ENCODE peak calls at places on chromosomes 3 and 15, in ten cellular contexts. M, V, H, B, Y, D, T, F, L and Q are unnamed samples.

GRCh38 chr15:80501453-80501852 is 97.3 kb downstream of the ARNT2 start:
- DNase-seq in M (no peak), V (no peak), H (no peak), B (no peak), Y (no peak), D (no peak), T (no peak), F (no peak), L (no peak), Q (no peak)

GRCh38 chr3:14031271-14031670 is 93.4 kb downstream of the CHCHD4 start:
- DNase-seq in M (no peak), V (peak; percentile 1), H (no peak), B (no peak), Y (no peak), D (no peak), T (peak; percentile 6), F (no peak), L (no peak), Q (no peak)

GRCh38 chr3:46717447-46718231 is at the start of gene PRSS50:
- DNase-seq in M (no peak), V (no peak), H (no peak), B (no peak), Y (no peak), D (peak; percentile 64), T (no peak), F (peak; percentile 57), L (no peak), Q (peak; percentile 97)

GRCh38 chr3:150410311-150411105 is 2.4 kb downstream of the TSC22D2 start:
- DNase-seq in M (peak; percentile 45), V (peak; percentile 32), H (no peak), B (peak; percentile 36), Y (no peak), D (peak; percentile 74), T (no peak), F (peak; percentile 71), L (no peak), Q (peak; percentile 51)

GRCh38 chr15:38474155-38474757 is 20.3 kb downstream of the FAM98B start:
- DNase-seq in M (peak; percentile 81), V (peak; percentile 82), H (peak; percentile 29), B (no peak), Y (peak; percentile 9), D (no peak), T (peak; percentile 59), F (no peak), L (peak; percentile 38), Q (peak; percentile 44)

GRCh38 chr3:64954995-64955636 is 267.3 kb upstream of the ADAMTS9 start:
- DNase-seq in M (peak; percentile 18), V (no peak), H (no peak), B (no peak), Y (peak; percentile 19), D (no peak), T (no peak), F (no peak), L (no peak), Q (no peak)

GRCh38 chr15:43975326-43975725 is 148.5 kb downstream of the WDR76 start:
- DNase-seq in M (no peak), V (no peak), H (no peak), B (no peak), Y (no peak), D (no peak), T (no peak), F (no peak), L (no peak), Q (no peak)

GRCh38 chr3:153963012-153963411 is 158.2 kb upstream of the ARHGEF26 start:
- DNase-seq in M (no peak), V (no peak), H (no peak), B (no peak), Y (no peak), D (no peak), T (no peak), F (no peak), L (no peak), Q (no peak)

GRCh38 chr15:72339777-72340177 is 19.8 kb upstream of the CELF6 start:
- DNase-seq in M (peak; percentile 92), V (peak; percentile 91), H (no peak), B (no peak), Y (no peak), D (no peak), T (peak; percentile 95), F (no peak), L (no peak), Q (no peak)

GRCh38 chr3:197368821-197369220 is 70.4 kb upstream of the DLG1 start:
- DNase-seq in M (no peak), V (no peak), H (no peak), B (no peak), Y (no peak), D (no peak), T (no peak), F (no peak), L (no peak), Q (peak; percentile 4)

GRCh38 chr3:14403636-14404395 is 1.4 kb downstream of the SLC6A6 start:
- DNase-seq in M (peak; percentile 32), V (no peak), H (no peak), B (peak; percentile 66), Y (no peak), D (peak; percentile 75), T (no peak), F (peak; percentile 79), L (no peak), Q (peak; percentile 56)

GRCh38 chr15:28954466-28955159 is 68.8 kb downstream of the APBA2 start:
- DNase-seq in M (no peak), V (no peak), H (no peak), B (no peak), Y (no peak), D (no peak), T (no peak), F (no peak), L (no peak), Q (no peak)

GRCh38 chr3:101379695-101380376 is 59.5 kb upstream of the IMPG2 start:
- DNase-seq in M (no peak), V (no peak), H (no peak), B (no peak), Y (no peak), D (no peak), T (no peak), F (no peak), L (peak; percentile 79), Q (no peak)

GRCh38 chr15:97875025-97875512 is 85.4 kb upstream of the ARRDC4 start:
- DNase-seq in M (no peak), V (no peak), H (no peak), B (no peak), Y (no peak), D (no peak), T (no peak), F (no peak), L (no peak), Q (no peak)

GRCh38 chr3:186971578-186971977 is 41.3 kb downstream of the ST6GAL1 start:
- DNase-seq in M (peak; percentile 18), V (no peak), H (no peak), B (no peak), Y (no peak), D (no peak), T (no peak), F (no peak), L (no peak), Q (no peak)

GRCh38 chr3:167880183-167880582 is 144.7 kb downstream of the SERPINI1 start:
- DNase-seq in M (no peak), V (no peak), H (no peak), B (no peak), Y (no peak), D (no peak), T (no peak), F (no peak), L (no peak), Q (no peak)

GRCh38 chr3:167884481-167884880 is 149.0 kb downstream of the SERPINI1 start:
- DNase-seq in M (no peak), V (no peak), H (no peak), B (no peak), Y (no peak), D (no peak), T (no peak), F (no peak), L (no peak), Q (no peak)

GRCh38 chr3:167883452-167883851 is 147.9 kb downstream of the SERPINI1 start:
- DNase-seq in M (no peak), V (no peak), H (no peak), B (no peak), Y (no peak), D (no peak), T (no peak), F (no peak), L (no peak), Q (no peak)

GRCh38 chr3:167885277-167885676 is 149.8 kb downstream of the SERPINI1 start:
- DNase-seq in M (no peak), V (no peak), H (no peak), B (no peak), Y (no peak), D (no peak), T (no peak), F (no peak), L (no peak), Q (peak; percentile 8)

GRCh38 chr3:167882057-167882667 is 146.6 kb downstream of the SERPINI1 start:
- DNase-seq in M (peak; percentile 73), V (peak; percentile 60), H (peak; percentile 39), B (no peak), Y (no peak), D (no peak), T (peak; percentile 79), F (no peak), L (peak; percentile 16), Q (no peak)
- H3K4me3 ChIP-seq in M (no peak overlapping the region), V (no peak overlapping the region), H (no peak overlapping the region), B (peak overlapping the region; percentile 37), Y (no peak overlapping the region), D (no peak overlapping the region), T (no peak overlapping the region), F (no peak overlapping the region), L (no peak overlapping the region), Q (no peak overlapping the region)

GRCh38 chr3:184234671-184235380 is 5.4 kb downstream of the VWA5B2 start:
- DNase-seq in M (no peak), V (no peak), H (no peak), B (no peak), Y (no peak), D (no peak), T (no peak), F (no peak), L (no peak), Q (peak; percentile 40)
- H3K4me3 ChIP-seq in M (no peak overlapping the region), V (no peak overlapping the region), H (no peak overlapping the region), B (no peak overlapping the region), Y (no peak overlapping the region), D (no peak overlapping the region), T (no peak overlapping the region), F (no peak overlapping the region), L (no peak overlapping the region), Q (no peak overlapping the region)

GRCh38 chr15:67138946-67139855 is 73.8 kb downstream of the SMAD3 start:
- DNase-seq in M (no peak), V (peak; percentile 52), H (no peak), B (no peak), Y (no peak), D (no peak), T (peak; percentile 59), F (no peak), L (no peak), Q (no peak)
- H3K4me3 ChIP-seq in M (no peak overlapping the region), V (no peak overlapping the region), H (no peak overlapping the region), B (peak overlapping the region; percentile 57), Y (no peak overlapping the region), D (peak overlapping the region; percentile 15), T (peak overlapping the region; percentile 20), F (no peak overlapping the region), L (no peak overlapping the region), Q (no peak overlapping the region)

DNA sequence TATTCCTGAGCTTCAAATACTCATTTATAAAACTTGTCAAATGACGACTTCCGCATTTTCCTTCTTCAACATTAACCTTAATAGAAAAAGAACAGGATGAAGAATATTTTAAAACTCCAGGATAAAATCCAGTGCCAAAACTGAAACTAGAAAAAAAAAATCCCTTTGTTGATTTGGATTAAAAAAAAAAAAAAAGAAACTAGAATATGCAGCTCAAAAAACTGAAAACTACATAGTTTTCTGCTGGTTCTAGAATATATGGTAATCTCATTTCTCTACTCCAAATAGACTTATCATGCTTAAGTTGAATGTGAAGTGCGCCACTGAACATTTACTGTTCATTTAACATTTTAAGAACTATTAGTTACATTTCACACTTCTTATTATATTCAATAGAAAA is 6.0 kb downstream of the TRA2B start:
- DNase-seq in M (no peak), V (no peak), H (no peak), B (no peak), Y (no peak), D (no peak), T (no peak), F (no peak), L (no peak), Q (no peak)
- H3K4me3 ChIP-seq in M (no peak overlapping the region), V (peak overlapping the region; percentile 19), H (no peak overlapping the region), B (peak overlapping the region; percentile 98), Y (peak overlapping the region; percentile 9), D (peak overlapping the region; percentile 87), T (peak overlapping the region; percentile 17), F (peak overlapping the region; percentile 25), L (peak overlapping the region; percentile 13), Q (no peak overlapping the region)